ENCODE peak calls at places on chromosomes 16 and 17, in seven cellular contexts. F is GM12864, B is left ventricle myocardium inferior, Y is hepatocyte, E is heart right ventricle, L is fibroblast of lung, Z is A549. A is an unnamed sample.
A peak's percentile ranks its signal among the peaks of the same experiment; 100 is the strongest.

GRCh38 chr16:12869681-12870427 is 31.5 kb upstream of the SHISA9 start:
- DNase-seq in F (no peak), B (no peak), Y (no peak), E (no peak), L (no peak), Z (no peak), A (no peak)

GRCh38 chr17:47120521-47121095 is 68.5 kb downstream of the CDC27 start:
- DNase-seq in F (no peak), B (no peak), Y (no peak), E (no peak), L (no peak), Z (no peak), A (no peak)

GRCh38 chr16:85220125-85220839 is 108.0 kb upstream of the CIBAR2 start:
- DNase-seq in F (no peak), B (peak; percentile 83), Y (peak; percentile 73), E (peak; percentile 85), L (peak; percentile 96), Z (no peak), A (no peak)

GRCh38 chr17:58186591-58186990 is 5.9 kb upstream of the EPX start:
- DNase-seq in F (no peak), B (no peak), Y (no peak), E (no peak), L (no peak), Z (no peak), A (no peak)

GRCh38 chr17:39872700-39873099 is 4.7 kb downstream of the ZPBP2 start:
- DNase-seq in F (no peak), B (no peak), Y (no peak), E (no peak), L (peak; percentile 33), Z (no peak), A (no peak)

GRCh38 chr17:37756060-37756459 is 11.2 kb upstream of the HNF1B start:
- DNase-seq in F (no peak), B (no peak), Y (no peak), E (no peak), L (no peak), Z (peak; percentile 49), A (no peak)

GRCh38 chr17:44804301-44805061 is 25.6 kb downstream of the GJC1 start:
- DNase-seq in F (no peak), B (peak; percentile 65), Y (peak; percentile 70), E (peak; percentile 48), L (peak; percentile 27), Z (no peak), A (no peak)

GRCh38 chr17:75536401-75536800 is 10.9 kb downstream of the LLGL2 start:
- DNase-seq in F (no peak), B (no peak), Y (no peak), E (no peak), L (no peak), Z (no peak), A (peak; percentile 65)

GRCh38 chr16:19696312-19696711 is 21.7 kb downstream of the KNOP1 start:
- DNase-seq in F (no peak), B (peak; percentile 79), Y (peak; percentile 63), E (peak; percentile 71), L (peak; percentile 93), Z (peak; percentile 82), A (no peak)

GRCh38 chr17:58319181-58320162 is 9.1 kb downstream of the TSPOAP1 start:
- DNase-seq in F (no peak), B (peak; percentile 5), Y (no peak), E (no peak), L (no peak), Z (no peak), A (no peak)

GRCh38 chr17:60231234-60231633 is 81.5 kb downstream of the CA4 start:
- DNase-seq in F (no peak), B (no peak), Y (peak; percentile 15), E (no peak), L (peak; percentile 60), Z (peak; percentile 44), A (no peak)

GRCh38 chr17:42818379-42818778 is 5.7 kb downstream of the BECN1 start:
- DNase-seq in F (no peak), B (no peak), Y (no peak), E (no peak), L (no peak), Z (no peak), A (no peak)

GRCh38 chr17:34639706-34640425 is 60.5 kb downstream of the TMEM132E start:
- DNase-seq in F (no peak), B (no peak), Y (no peak), E (no peak), L (no peak), Z (no peak), A (no peak)

GRCh38 chr16:53865492-53865863 is 161.5 kb downstream of the FTO start:
- DNase-seq in F (no peak), B (no peak), Y (no peak), E (no peak), L (no peak), Z (peak; percentile 22), A (no peak)

GRCh38 chr17:34711646-34712045 is 132.3 kb downstream of the TMEM132E start:
- DNase-seq in F (no peak), B (no peak), Y (no peak), E (no peak), L (no peak), Z (no peak), A (no peak)

GRCh38 chr17:3033248-3033640 is 30.2 kb downstream of the OR1D5 start:
- DNase-seq in F (no peak), B (no peak), Y (no peak), E (no peak), L (no peak), Z (no peak), A (no peak)

GRCh38 chr16:75402821-75403475 is 30.4 kb downstream of the CFDP1 start:
- DNase-seq in F (no peak), B (no peak), Y (peak; percentile 47), E (no peak), L (peak; percentile 62), Z (peak; percentile 44), A (no peak)

GRCh38 chr16:58197314-58198012 is 443 bp downstream of the CSNK2A2 start:
- DNase-seq in F (no peak), B (no peak), Y (peak; percentile 11), E (peak; percentile 15), L (no peak), Z (no peak), A (peak; percentile 23)

GRCh38 chr16:78211951-78212350 is 112.5 kb downstream of the WWOX start:
- DNase-seq in F (no peak), B (no peak), Y (peak; percentile 28), E (no peak), L (no peak), Z (peak; percentile 12), A (peak; percentile 88)

GRCh38 chr16:71963125-71963875 is 36.9 kb downstream of the PKD1L3 start:
- DNase-seq in F (no peak), B (no peak), Y (no peak), E (no peak), L (no peak), Z (no peak), A (no peak)

GRCh38 chr17:42072323-42073187 is 22.2 kb upstream of the C17orf113 start:
- DNase-seq in F (no peak), B (no peak), Y (peak; percentile 69), E (no peak), L (no peak), Z (no peak), A (peak; percentile 52)

GRCh38 chr17:916315-916714 is 63.3 kb downstream of the NXN start:
- DNase-seq in F (no peak), B (no peak), Y (no peak), E (no peak), L (no peak), Z (no peak), A (no peak)
- TF ChIP-seq CTCF in F (no peak), B (no peak), Y (peak; percentile 10), E (no peak), L (no peak), Z (no peak), A (no peak)

GRCh38 chr17:28717578-28718316 is at the start of gene RAB34:
- DNase-seq in F (no peak), B (peak; percentile 72), Y (peak; percentile 94), E (peak; percentile 74), L (peak; percentile 92), Z (peak; percentile 90), A (peak; percentile 58)

GRCh38 chr17:28718990-28719433 is 773 bp upstream of the RPL23A start:
- DNase-seq in F (no peak), B (no peak), Y (no peak), E (no peak), L (no peak), Z (no peak), A (no peak)

GRCh38 chr17:28720247-28720996 is 637 bp downstream of the RPL23A start:
- DNase-seq in F (no peak), B (no peak), Y (no peak), E (no peak), L (no peak), Z (no peak), A (no peak)

GRCh38 chr17:28716740-28717577 is 709 bp downstream of the RAB34 start:
- DNase-seq in F (no peak), B (peak; percentile 34), Y (peak; percentile 63), E (peak; percentile 42), L (peak; percentile 36), Z (peak; percentile 55), A (no peak)

DNA sequence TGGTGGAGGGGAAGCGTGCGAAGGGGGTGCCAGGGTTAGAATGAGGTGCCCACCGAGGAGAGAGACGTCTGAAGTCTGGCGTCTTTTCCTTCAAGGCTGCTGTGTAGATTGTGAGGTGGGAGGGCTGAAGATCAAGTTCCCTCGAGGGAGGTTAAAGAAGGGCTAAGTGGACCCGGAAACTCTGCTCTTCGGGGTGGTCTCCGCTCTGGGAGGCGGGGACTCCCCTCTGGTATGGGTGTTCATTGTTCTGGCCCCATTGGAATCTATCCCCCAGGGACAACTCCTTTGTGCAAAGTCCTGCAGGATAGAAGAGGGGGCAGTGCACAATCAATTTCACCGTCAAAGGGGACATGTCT is 627 bp upstream of the RAB34 start:
- DNase-seq in F (no peak), B (no peak), Y (no peak), E (no peak), L (no peak), Z (no peak), A (no peak)
- H3K4me3 ChIP-seq in F (no peak overlapping the region), B (peak overlapping the region; percentile 82), Y (peak overlapping the region; percentile 27), E (peak overlapping the region; percentile 69), L (peak overlapping the region; percentile 62), Z (peak overlapping the region; percentile 77), A (no peak overlapping the region)

GRCh38 chr16:17206712-17207111 is 264.0 kb downstream of the XYLT1 start:
- DNase-seq in F (no peak), B (no peak), Y (no peak), E (no peak), L (peak; percentile 12), Z (no peak), A (no peak)
- TF ChIP-seq CTCF in F (no peak), B (no peak), Y (no peak), E (no peak), L (no peak), Z (no peak), A (no peak)

DNA sequence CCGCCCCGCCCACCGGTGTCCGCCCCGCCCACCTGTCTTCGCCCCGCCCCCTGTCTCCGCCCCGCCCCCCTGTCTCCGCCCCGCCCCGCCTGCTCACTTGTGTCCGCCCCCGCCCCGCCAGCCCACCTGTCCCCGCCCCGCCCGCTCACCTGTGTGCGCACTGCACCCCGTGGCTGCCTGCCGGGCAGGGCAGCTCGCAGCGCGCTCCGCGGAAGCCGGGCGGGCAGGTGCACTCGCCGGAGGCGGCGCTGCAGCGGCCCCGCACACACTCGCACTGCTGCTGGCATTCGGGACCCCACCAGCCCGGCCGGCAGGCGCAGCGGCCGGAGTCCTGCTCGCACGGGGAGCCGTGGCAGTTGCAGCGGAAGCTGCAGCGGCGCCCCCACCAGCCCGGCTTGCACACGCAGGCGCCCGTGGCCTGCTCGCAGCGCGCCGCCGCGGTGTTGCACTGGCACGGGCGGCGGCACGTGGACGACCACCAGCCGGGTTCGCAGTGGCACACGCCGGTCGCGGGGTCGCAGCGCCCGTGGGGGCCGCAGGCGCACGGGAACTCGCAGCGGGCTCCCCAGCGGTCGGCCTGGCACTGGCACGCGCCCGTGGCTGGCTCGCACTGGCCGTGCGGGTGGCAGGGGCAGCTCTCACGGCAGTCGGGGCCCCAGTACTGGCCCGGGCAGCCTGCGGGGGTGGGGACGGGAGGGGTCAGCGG is 2.1 kb downstream of the SCARF1 start:
- DNase-seq in F (no peak), B (no peak), Y (peak; percentile 92), E (peak; percentile 41), L (no peak), Z (peak; percentile 49), A (peak; percentile 92)
- H3K4me3 ChIP-seq in F (peak overlapping the region; percentile 61), B (peak overlapping the region; percentile 69), Y (peak overlapping the region; percentile 36), E (peak overlapping the region; percentile 60), L (no peak overlapping the region), Z (peak overlapping the region; percentile 88), A (peak overlapping the region; percentile 60)